ENCODE peak calls at places on chromosomes 13 and 19, in nine cellular contexts. F is breast epithelium, Y is endothelial cell of umbilical vein, A is Peyer's patch, P is body of pancreas, V is NB4, X is A549, E is GM12878, G is sigmoid colon. I is an unnamed sample.

GRCh38 chr13:110392510-110393233 is 85.6 kb downstream of the COL4A2 start:
- DNase-seq in F (no peak), Y (peak; percentile 29), A (no peak), P (no peak), V (no peak), X (no peak), E (no peak), G (no peak), I (no peak)

GRCh38 chr13:109180905-109181425 is 551.6 kb downstream of the MYO16 start:
- DNase-seq in F (no peak), Y (no peak), A (no peak), P (no peak), V (no peak), X (no peak), E (no peak), G (no peak), I (no peak)

GRCh38 chr13:50126378-50127016 is 111.3 kb downstream of the KCNRG start:
- DNase-seq in F (no peak), Y (peak; percentile 39), A (no peak), P (peak; percentile 13), V (peak; percentile 38), X (peak; percentile 62), E (no peak), G (no peak), I (peak; percentile 88)

GRCh38 chr19:3612330-3612729 is 5.7 kb upstream of the TBXA2R start:
- DNase-seq in F (no peak), Y (no peak), A (no peak), P (no peak), V (no peak), X (no peak), E (no peak), G (no peak), I (no peak)

GRCh38 chr19:3189702-3190469 is 4.2 kb downstream of the NCLN start:
- DNase-seq in F (no peak), Y (no peak), A (peak; percentile 70), P (peak; percentile 63), V (no peak), X (no peak), E (no peak), G (no peak), I (no peak)

GRCh38 chr19:11420894-11421606 is 1.9 kb upstream of the RGL3 start:
- DNase-seq in F (no peak), Y (no peak), A (no peak), P (peak; percentile 9), V (no peak), X (no peak), E (no peak), G (no peak), I (no peak)

GRCh38 chr13:68173111-68173510 is 943.0 kb upstream of the PCDH9 start:
- DNase-seq in F (no peak), Y (no peak), A (no peak), P (no peak), V (no peak), X (no peak), E (no peak), G (no peak), I (no peak)

GRCh38 chr19:32166238-32166637 is 179.2 kb upstream of the ZNF507 start:
- DNase-seq in F (no peak), Y (no peak), A (no peak), P (no peak), V (no peak), X (no peak), E (no peak), G (no peak), I (no peak)

GRCh38 chr13:109584844-109585361 is 201.5 kb downstream of the IRS2 start:
- DNase-seq in F (no peak), Y (no peak), A (no peak), P (no peak), V (no peak), X (no peak), E (no peak), G (no peak), I (no peak)

GRCh38 chr19:33703821-33704220 is 82.1 kb downstream of the CHST8 start:
- DNase-seq in F (no peak), Y (no peak), A (peak; percentile 29), P (no peak), V (no peak), X (no peak), E (no peak), G (peak; percentile 37), I (no peak)

GRCh38 chr19:40691421-40692211 is 1.2 kb upstream of the NUMBL start:
- DNase-seq in F (no peak), Y (no peak), A (no peak), P (peak; percentile 11), V (peak; percentile 37), X (peak; percentile 49), E (no peak), G (no peak), I (peak; percentile 48)

GRCh38 chr13:102580552-102581169 is 16.1 kb upstream of the TPP2 start:
- DNase-seq in F (no peak), Y (peak; percentile 74), A (no peak), P (peak; percentile 49), V (peak; percentile 79), X (peak; percentile 65), E (no peak), G (no peak), I (peak; percentile 85)

GRCh38 chr13:90365130-90365529 is 982.4 kb upstream of the MIR17HG start:
- DNase-seq in F (no peak), Y (no peak), A (no peak), P (no peak), V (no peak), X (no peak), E (no peak), G (no peak), I (no peak)

GRCh38 chr19:18097217-18097992 is at the start of gene MAST3:
- DNase-seq in F (peak; percentile 84), Y (peak; percentile 66), A (peak; percentile 93), P (peak; percentile 95), V (peak; percentile 87), X (peak; percentile 84), E (peak; percentile 64), G (peak; percentile 80), I (peak; percentile 97)
- TF ChIP-seq POLR2A in F (no peak), Y (no peak), A (no peak), P (peak; percentile 61), V (no peak), X (no peak), E (peak; percentile 78), G (no peak), I (peak; percentile 47)

GRCh38 chr13:113589961-113590339 is 5.4 kb downstream of the TFDP1 start:
- DNase-seq in F (no peak), Y (no peak), A (no peak), P (peak; percentile 0), V (no peak), X (no peak), E (no peak), G (peak; percentile 41), I (no peak)

GRCh38 chr13:113586661-113587479 is 2.3 kb downstream of the TFDP1 start:
- DNase-seq in F (no peak), Y (no peak), A (no peak), P (peak; percentile 1), V (peak; percentile 71), X (no peak), E (no peak), G (peak; percentile 45), I (no peak)

GRCh38 chr13:113589251-113589960 is 4.9 kb downstream of the TFDP1 start:
- DNase-seq in F (no peak), Y (no peak), A (no peak), P (peak; percentile 0), V (no peak), X (no peak), E (no peak), G (no peak), I (no peak)

GRCh38 chr13:113585828-113586355 is 1.3 kb downstream of the TFDP1 start:
- DNase-seq in F (no peak), Y (no peak), A (no peak), P (peak; percentile 1), V (no peak), X (no peak), E (no peak), G (peak; percentile 59), I (peak; percentile 77)

DNA sequence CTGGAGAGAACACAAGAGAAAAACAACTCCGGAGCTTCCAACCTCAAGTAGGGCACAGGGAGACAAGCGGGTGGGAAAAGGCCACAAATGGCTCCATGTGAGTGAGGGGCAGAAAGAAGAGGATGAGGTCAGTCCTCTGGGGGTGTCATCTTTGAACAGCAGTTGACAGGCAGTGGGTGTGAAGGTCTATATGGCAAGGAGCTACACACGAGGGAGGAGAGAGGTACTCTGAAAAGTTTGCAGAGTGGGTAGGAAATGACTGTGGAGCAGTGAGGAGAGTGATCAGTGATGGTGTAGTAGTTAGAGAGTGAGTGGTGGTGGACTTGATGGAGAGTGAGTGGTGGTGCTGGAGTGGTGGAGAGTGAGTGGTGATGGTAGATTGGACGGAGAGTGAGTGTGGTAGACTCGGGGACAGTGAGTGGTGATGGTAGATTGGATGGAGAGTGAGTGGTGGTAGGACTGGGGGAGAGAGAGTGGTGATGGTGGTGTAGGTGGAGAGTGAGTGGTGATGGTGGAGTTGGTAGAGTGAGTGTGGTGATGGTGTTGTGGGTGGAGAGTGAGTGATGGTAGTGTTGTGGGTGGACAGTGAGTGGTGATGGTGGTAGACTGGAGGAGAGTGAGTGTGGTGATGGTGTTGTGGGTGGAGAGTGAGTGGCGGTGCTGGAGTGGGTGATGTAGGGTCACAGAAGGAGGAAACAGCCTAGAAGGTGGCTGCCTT is 4.0 kb downstream of the TFDP1 start:
- DNase-seq in F (no peak), Y (no peak), A (no peak), P (no peak), V (no peak), X (no peak), E (no peak), G (no peak), I (no peak)
- TF ChIP-seq POLR2A in F (no peak), Y (no peak), A (no peak), P (no peak), V (no peak), X (no peak), E (peak; percentile 19), G (no peak), I (peak; percentile 32)

DNA sequence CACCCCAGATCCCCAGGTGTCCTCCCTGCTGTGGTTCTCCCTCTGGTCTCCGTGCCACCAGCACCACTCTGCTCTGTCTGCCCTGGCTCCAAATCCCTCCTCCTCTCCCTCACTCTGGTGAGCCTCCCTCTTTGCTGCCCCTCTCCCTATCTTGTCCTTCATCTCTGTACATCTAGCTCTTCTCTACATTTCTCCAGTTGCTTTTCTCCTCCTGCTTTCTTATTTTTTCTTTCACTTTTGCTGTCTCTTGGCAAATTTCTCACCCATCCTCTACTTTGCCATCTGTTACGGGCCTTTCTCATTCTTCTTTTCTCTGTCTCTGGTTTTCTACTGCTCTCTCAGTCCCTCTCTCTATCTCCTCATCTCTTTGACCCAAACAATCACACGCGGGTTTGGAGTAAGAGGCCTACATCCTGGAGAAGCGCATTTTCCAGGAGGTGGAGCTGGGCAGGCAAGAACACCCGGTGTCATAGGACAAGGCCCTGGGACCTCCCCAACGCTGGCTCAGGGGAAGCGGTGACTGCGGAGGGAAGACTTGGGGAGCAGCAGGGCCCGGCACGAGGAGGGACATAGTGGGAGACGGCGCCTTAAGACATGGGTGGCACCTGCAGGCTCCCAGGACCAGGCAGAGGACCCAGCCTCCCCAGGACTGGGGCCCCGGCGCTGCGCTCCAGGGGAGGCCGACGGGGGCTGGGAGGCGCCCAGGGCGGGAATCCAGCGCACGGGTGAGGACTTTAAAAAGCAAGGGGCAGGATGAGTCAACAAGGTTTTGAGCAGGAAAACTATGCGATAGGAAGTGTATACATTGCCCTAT is 9.9 kb downstream of the ZNF611 start:
- DNase-seq in F (no peak), Y (no peak), A (no peak), P (no peak), V (no peak), X (no peak), E (no peak), G (no peak), I (no peak)
- TF ChIP-seq POLR2A in F (no peak), Y (no peak), A (no peak), P (no peak), V (no peak), X (no peak), E (no peak), G (no peak), I (no peak)

GRCh38 chr13:98571955-98572662 is 4.8 kb downstream of the STK24 start:
- DNase-seq in F (no peak), Y (peak; percentile 45), A (peak; percentile 79), P (no peak), V (no peak), X (no peak), E (no peak), G (no peak), I (peak; percentile 27)
- TF ChIP-seq POLR2A in F (no peak), Y (no peak), A (peak; percentile 66), P (no peak), V (no peak), X (no peak), E (peak; percentile 47), G (no peak), I (no peak)